ENCODE peak calls at places on chromosome 12, in five cellular contexts. K is body of pancreas, Q is esophagus squamous epithelium, U is HCT116, Z is ovary. L is an unnamed sample.

GRCh38 chr12:1812650-1813302 is 7.6 kb upstream of the LRTM2 start:
- DNase-seq in K (peak), Q (no peak), U (no peak), Z (no peak), L (peak)

GRCh38 chr12:113232787-113233585 is 11.7 kb downstream of the TPCN1 start:
- DNase-seq in K (peak), Q (no peak), U (no peak), Z (no peak), L (no peak)

GRCh38 chr12:95017482-95017881 is 14.0 kb upstream of the NDUFA12 start:
- DNase-seq in K (no peak), Q (no peak), U (no peak), Z (no peak), L (no peak)

GRCh38 chr12:27751386-27752047 is 28.5 kb upstream of the KLHL42 start:
- DNase-seq in K (peak), Q (no peak), U (peak), Z (no peak), L (no peak)

GRCh38 chr12:131044136-131044535 is 90.4 kb downstream of the ADGRD1 start:
- DNase-seq in K (no peak), Q (no peak), U (no peak), Z (no peak), L (no peak)

GRCh38 chr12:27468241-27468640 is 21.7 kb downstream of the SMCO2 start:
- DNase-seq in K (no peak), Q (no peak), U (no peak), Z (no peak), L (no peak)

GRCh38 chr12:105100998-105101397 is 6.5 kb upstream of the WASHC4 start:
- DNase-seq in K (no peak), Q (no peak), U (no peak), Z (no peak), L (no peak)

GRCh38 chr12:63206494-63206893 is 55.5 kb upstream of the AVPR1A start:
- DNase-seq in K (no peak), Q (no peak), U (no peak), Z (no peak), L (no peak)

GRCh38 chr12:109052415-109053323 is at the start of gene USP30:
- DNase-seq in K (peak), Q (no peak), U (peak), Z (peak), L (peak)

GRCh38 chr12:105485321-105485910 is 154.9 kb downstream of the C12orf75 start:
- DNase-seq in K (peak), Q (no peak), U (no peak), Z (peak), L (peak)

GRCh38 chr12:1632702-1633101 is 3.7 kb downstream of the WNT5B start:
- DNase-seq in K (no peak), Q (no peak), U (no peak), Z (no peak), L (no peak)

GRCh38 chr12:9711664-9712063 is 21.2 kb downstream of the CLECL1 start:
- DNase-seq in K (no peak), Q (no peak), U (no peak), Z (no peak), L (no peak)

GRCh38 chr12:125187780-125188741 is 122.8 kb downstream of the AACS start:
- DNase-seq in K (no peak), Q (no peak), U (no peak), Z (no peak), L (no peak)

GRCh38 chr12:52800259-52800917 is 4.5 kb upstream of the KRT3 start:
- DNase-seq in K (no peak), Q (no peak), U (no peak), Z (no peak), L (no peak)

GRCh38 chr12:48966177-48966890 is 5.2 kb downstream of the WNT10B start:
- DNase-seq in K (no peak), Q (no peak), U (no peak), Z (no peak), L (peak)

GRCh38 chr12:24364921-24365320 is 415.5 kb upstream of the SOX5 start:
- DNase-seq in K (no peak), Q (no peak), U (no peak), Z (no peak), L (no peak)

GRCh38 chr12:43789941-43790340 is 16.2 kb downstream of the TWF1 start:
- DNase-seq in K (peak), Q (no peak), U (no peak), Z (no peak), L (no peak)

GRCh38 chr12:106245767-106246166 is 2.1 kb downstream of the CKAP4 start:
- DNase-seq in K (peak), Q (no peak), U (peak), Z (no peak), L (peak)

GRCh38 chr12:66708704-66709443 is 30.0 kb upstream of the GRIP1 start:
- DNase-seq in K (no peak), Q (no peak), U (no peak), Z (no peak), L (no peak)

GRCh38 chr12:56117778-56118687 is at the start of gene ZC3H10:
- DNase-seq in K (peak), Q (peak), U (peak), Z (peak), L (peak)
- TF ChIP-seq POLR2A in K (peak), Q (peak), U (peak), Z (peak), L (peak)

GRCh38 chr12:85155791-85156190 is 119.6 kb downstream of the LRRIQ1 start:
- DNase-seq in K (no peak), Q (no peak), U (peak), Z (no peak), L (no peak)
- TF ChIP-seq POLR2A in K (no peak), Q (no peak), U (no peak), Z (no peak), L (no peak)

GRCh38 chr12:111368291-111368683 is 608 bp downstream of the PHETA1 start:
- DNase-seq in K (peak), Q (no peak), U (no peak), Z (peak), L (no peak)

GRCh38 chr12:111366583-111366982 is 2.3 kb downstream of the PHETA1 start:
- DNase-seq in K (no peak), Q (no peak), U (no peak), Z (no peak), L (no peak)

GRCh38 chr12:111366075-111366474 is 2.8 kb downstream of the PHETA1 start:
- DNase-seq in K (no peak), Q (no peak), U (no peak), Z (no peak), L (no peak)

GRCh38 chr12:111368684-111369495 is at the start of gene PHETA1:
- DNase-seq in K (peak), Q (peak), U (peak), Z (peak), L (peak)

GRCh38 chr12:111367661-111368221 is 1.2 kb downstream of the PHETA1 start:
- DNase-seq in K (peak), Q (no peak), U (no peak), Z (peak), L (no peak)
- TF ChIP-seq POLR2A in K (peak), Q (no peak), U (no peak), Z (no peak), L (no peak)

GRCh38 chr12:6635375-6635855 is 344 bp downstream of the LPAR5 start:
- DNase-seq in K (no peak), Q (no peak), U (no peak), Z (no peak), L (no peak)

GRCh38 chr12:6635856-6636521 is at the start of gene LPAR5:
- DNase-seq in K (peak), Q (no peak), U (peak), Z (no peak), L (peak)

GRCh38 chr12:6631549-6631961 is 4.2 kb downstream of the LPAR5 start:
- DNase-seq in K (no peak), Q (no peak), U (no peak), Z (no peak), L (no peak)

GRCh38 chr12:6630696-6631095 is 5.1 kb downstream of the LPAR5 start:
- DNase-seq in K (no peak), Q (no peak), U (no peak), Z (no peak), L (no peak)

GRCh38 chr12:6632026-6632978 is 3.5 kb downstream of the LPAR5 start:
- DNase-seq in K (peak), Q (no peak), U (no peak), Z (no peak), L (no peak)
- TF ChIP-seq POLR2A in K (peak), Q (no peak), U (no peak), Z (no peak), L (no peak)

DNA sequence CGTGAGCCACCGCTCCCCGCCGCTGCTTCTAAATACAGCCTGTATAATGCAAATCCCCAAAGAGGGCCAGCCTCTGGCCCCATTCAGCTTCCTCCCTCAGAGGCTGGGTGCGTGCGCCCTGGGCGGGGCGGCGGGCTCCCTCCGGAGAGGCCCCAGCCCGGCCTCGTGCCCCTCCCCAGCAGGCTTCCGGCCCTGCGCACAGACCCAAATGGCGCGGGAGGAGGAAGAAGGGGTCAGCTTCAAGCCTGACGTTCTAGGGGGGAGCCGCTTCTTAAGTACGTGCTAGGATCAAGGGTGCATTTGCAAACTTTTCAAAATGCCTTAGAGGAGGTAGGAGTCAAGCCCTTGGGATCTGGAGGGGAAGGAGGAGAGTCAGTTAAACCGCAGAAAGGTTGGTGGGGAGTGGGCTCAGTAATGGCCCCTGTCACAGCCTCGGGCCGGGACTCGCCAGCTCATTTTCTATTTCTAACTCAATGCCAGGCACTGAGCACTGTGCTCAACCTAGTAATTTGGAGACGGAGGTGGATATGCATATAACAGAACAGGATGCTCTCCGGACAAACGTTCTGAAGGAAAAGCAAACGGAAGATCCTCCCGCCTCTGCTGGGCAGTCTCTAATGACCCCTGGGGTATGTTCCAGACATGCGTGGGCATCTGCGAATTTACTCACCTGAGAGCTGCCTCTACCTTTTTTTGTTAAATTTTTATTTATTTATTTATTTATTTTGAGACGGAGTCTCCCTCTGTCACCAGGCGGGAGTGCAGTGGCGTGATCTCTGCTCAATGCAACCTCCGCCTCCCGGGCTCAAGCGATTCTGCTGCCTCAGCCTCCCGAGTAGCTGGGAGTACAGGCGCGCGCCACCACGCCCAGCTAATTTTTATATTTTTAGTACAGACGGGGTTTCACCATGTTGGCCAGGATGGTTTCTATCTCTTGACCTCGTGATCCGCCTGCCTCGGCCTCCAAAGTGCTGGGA is 32.3 kb downstream of the NINJ2 start:
- DNase-seq in K (peak), Q (peak), U (no peak), Z (no peak), L (no peak)
- TF ChIP-seq POLR2A in K (peak), Q (no peak), U (no peak), Z (no peak), L (no peak)

GRCh38 chr12:57522019-57522886 is at the start of gene MBD6:
- DNase-seq in K (peak), Q (peak), U (peak), Z (peak), L (peak)
- TF ChIP-seq POLR2A in K (peak), Q (peak), U (no peak), Z (peak), L (peak)

DNA sequence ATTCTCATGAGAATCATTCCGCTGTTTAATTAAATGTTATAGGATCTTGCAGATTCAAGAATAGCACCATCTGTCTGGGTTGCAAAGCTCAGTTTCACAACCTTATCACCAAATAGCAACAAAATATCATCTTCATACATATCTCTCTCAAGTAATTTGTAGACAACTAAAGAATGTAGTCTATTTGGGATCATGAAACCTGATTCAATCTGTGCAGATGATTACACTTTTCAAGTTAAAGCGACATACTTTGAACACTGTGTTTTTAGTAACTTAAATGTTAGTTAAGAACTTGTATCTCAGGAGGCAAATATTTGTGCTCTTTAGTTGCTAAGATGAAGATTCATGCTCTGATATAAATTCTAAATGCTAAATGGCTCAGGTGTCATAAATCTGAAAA is 14.8 kb downstream of the MED13L start:
- DNase-seq in K (no peak), Q (no peak), U (no peak), Z (no peak), L (no peak)
- TF ChIP-seq POLR2A in K (no peak), Q (no peak), U (no peak), Z (no peak), L (no peak)

DNA sequence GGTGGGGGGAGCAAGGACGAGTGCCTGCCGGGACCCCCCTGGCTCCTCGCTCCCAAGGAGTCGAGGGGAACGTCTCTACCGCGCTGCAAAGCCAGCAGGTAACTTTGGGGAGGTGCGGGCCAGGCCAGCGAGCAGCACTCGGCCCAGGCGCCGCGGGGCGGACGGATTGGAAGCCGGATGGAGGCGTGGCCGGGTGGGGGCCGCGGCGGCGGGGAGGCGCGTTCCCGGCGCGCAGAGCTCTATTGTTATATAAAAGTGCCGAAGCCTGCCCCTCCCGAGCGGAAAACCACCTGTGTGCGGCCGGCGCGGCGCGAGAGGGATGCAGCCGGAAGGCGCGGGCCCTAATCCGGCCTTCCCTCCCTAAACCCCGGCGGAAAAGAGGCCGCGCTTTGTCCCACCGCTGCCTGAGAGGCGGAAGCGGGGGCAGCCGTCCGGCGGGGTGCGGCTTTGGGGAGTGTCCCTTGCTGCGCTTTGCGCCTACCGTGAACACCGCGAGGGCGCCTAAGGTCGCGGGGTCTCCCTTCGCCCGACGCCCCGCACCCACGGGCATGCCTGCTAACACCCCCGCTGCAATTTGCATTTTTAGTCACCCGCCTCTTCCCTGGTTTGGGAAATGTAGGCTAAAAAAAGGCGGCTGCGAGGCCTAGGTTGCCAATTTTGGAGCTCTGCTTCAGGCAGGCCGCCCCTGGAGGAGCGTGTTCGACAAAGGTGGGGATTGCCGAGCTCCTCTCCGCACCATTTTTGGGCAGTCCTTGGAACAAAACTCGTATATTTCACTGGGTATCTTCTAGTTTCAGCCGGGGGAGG is 1.7 kb upstream of the DUSP6 start:
- DNase-seq in K (peak), Q (peak), U (peak), Z (peak), L (peak)
- TF ChIP-seq POLR2A in K (peak), Q (peak), U (peak), Z (no peak), L (peak)

DNA sequence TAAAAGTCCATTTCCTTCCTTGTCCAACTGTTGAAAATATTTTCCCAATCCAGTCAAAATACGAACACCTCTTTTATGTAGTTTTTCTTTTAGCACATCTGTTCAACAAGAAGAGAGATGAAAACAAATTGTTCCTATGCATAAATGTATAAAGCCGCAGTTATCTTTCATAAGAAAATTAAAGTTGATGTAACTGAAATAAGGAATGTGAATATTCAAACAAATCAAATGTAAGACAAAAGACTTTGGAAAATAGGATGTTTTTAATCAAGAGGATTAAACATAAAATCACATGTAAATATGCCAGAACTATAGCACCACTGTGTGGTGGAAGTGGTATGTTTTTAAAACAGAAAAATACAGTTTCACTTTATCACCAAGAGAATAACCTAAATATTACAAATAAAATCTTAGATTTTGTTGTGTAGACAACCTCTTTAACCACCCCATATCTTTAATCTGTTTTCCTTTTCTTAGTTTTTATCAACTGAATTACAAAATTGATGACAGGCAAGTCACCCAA is 40.4 kb downstream of the CAPS2 start:
- DNase-seq in K (no peak), Q (no peak), U (peak), Z (no peak), L (no peak)
- TF ChIP-seq POLR2A in K (no peak), Q (no peak), U (no peak), Z (no peak), L (no peak)

GRCh38 chr12:50925342-50925651 is 27.0 kb upstream of the HIGD1C start:
- DNase-seq in K (peak), Q (no peak), U (no peak), Z (peak), L (no peak)

GRCh38 chr12:50924131-50924438 is 28.3 kb upstream of the HIGD1C start:
- DNase-seq in K (no peak), Q (no peak), U (no peak), Z (no peak), L (no peak)

GRCh38 chr12:50923361-50924130 is 28.8 kb upstream of the HIGD1C start:
- DNase-seq in K (no peak), Q (no peak), U (no peak), Z (no peak), L (no peak)

GRCh38 chr12:50925920-50926319 is 26.4 kb upstream of the HIGD1C start:
- DNase-seq in K (peak), Q (no peak), U (no peak), Z (no peak), L (no peak)

DNA sequence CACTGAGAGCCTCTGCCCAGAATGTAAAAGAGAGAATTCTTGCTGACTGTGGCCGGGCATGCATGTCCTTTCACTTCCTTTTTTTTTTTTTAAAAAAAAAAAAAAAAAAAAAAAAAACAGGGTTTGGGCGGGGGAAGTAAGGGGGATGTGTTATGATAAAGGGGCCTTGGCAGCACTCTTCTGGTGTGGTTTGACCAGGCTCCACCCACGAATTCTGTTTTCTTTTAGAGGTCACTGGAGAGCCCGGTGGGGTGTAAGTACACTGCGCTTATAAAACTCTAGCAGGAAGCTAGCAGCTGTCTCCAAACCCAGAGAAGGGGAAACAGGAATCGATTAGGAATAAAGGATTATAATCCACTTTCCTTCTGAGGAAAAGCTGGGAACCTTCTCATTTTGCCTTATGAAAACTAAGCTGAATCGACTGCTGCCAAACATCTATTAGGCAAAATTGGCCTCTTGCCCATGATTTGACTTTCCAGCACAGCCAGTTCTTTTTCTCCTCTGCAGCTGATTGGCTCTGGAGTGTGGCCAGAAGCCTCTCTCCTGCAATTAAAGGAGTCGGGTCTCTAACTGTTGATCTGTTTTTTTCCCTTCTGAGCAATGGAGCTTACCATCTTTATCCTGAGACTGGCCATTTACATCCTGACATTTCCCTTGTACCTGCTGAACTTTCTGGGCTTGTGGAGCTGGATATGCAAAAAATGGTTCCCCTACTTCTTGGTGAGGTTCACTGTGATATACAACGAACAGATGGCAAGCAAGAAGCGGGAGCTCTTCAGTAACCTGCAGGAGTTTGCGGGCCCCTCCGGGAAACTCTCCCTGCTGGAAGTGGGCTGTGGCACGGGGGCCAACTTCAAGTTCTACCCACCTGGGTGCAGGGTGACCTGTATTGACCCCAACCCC is 27.7 kb upstream of the HIGD1C start:
- DNase-seq in K (peak), Q (peak), U (peak), Z (peak), L (peak)
- TF ChIP-seq POLR2A in K (peak), Q (peak), U (no peak), Z (no peak), L (no peak)